ENCODE peak calls at places on chromosomes 13 and 19, in ten cellular contexts. Z, O, J, Q, S, F, W, A, C and E are unnamed samples.
A peak's percentile ranks its signal among the peaks of the same experiment; 100 is the strongest.

GRCh38 chr13:76225815-76226489 is 589.8 kb downstream of the LMO7 start:
- DNase-seq in Z (no peak), O (no peak), J (no peak), Q (no peak), S (peak; percentile 90), F (no peak), W (no peak), A (peak; percentile 57), C (no peak), E (no peak)

GRCh38 chr13:51451467-51452390 is 1.1 kb downstream of the INTS6 start:
- DNase-seq in Z (peak; percentile 65), O (peak; percentile 87), J (peak; percentile 80), Q (peak; percentile 44), S (peak; percentile 57), F (peak; percentile 90), W (peak; percentile 41), A (peak; percentile 75), C (peak; percentile 78), E (peak; percentile 66)

GRCh38 chr19:54133312-54133956 is 4.1 kb upstream of the CNOT3 start:
- DNase-seq in Z (no peak), O (peak; percentile 41), J (no peak), Q (no peak), S (no peak), F (no peak), W (no peak), A (no peak), C (peak; percentile 92), E (no peak)

GRCh38 chr13:77781804-77782203 is 84.3 kb downstream of the SLAIN1 start:
- DNase-seq in Z (no peak), O (no peak), J (no peak), Q (no peak), S (no peak), F (no peak), W (no peak), A (no peak), C (no peak), E (no peak)

GRCh38 chr13:36778083-36778671 is 40.8 kb upstream of the RFXAP start:
- DNase-seq in Z (no peak), O (no peak), J (no peak), Q (no peak), S (peak; percentile 74), F (no peak), W (no peak), A (peak; percentile 71), C (peak; percentile 74), E (no peak)

GRCh38 chr19:2113436-2114211 is 16.9 kb downstream of the IZUMO4 start:
- DNase-seq in Z (no peak), O (no peak), J (no peak), Q (no peak), S (no peak), F (no peak), W (no peak), A (peak; percentile 22), C (no peak), E (no peak)

GRCh38 chr19:18506545-18506944 is 15.3 kb downstream of the ELL start:
- DNase-seq in Z (no peak), O (no peak), J (no peak), Q (no peak), S (no peak), F (no peak), W (no peak), A (no peak), C (no peak), E (no peak)

GRCh38 chr19:47609885-47610545 is 1.1 kb downstream of the BICRA start:
- DNase-seq in Z (peak; percentile 38), O (peak; percentile 70), J (peak; percentile 38), Q (no peak), S (peak; percentile 26), F (no peak), W (no peak), A (peak; percentile 55), C (peak; percentile 53), E (peak; percentile 27)

GRCh38 chr19:40555978-40556689 is 20.5 kb upstream of the SHKBP1 start:
- DNase-seq in Z (no peak), O (no peak), J (no peak), Q (no peak), S (no peak), F (no peak), W (no peak), A (no peak), C (no peak), E (no peak)

GRCh38 chr19:48102870-48103751 is 7.5 kb downstream of the PLA2G4C start:
- DNase-seq in Z (peak; percentile 8), O (peak; percentile 55), J (peak; percentile 36), Q (no peak), S (peak; percentile 49), F (no peak), W (peak; percentile 85), A (peak; percentile 72), C (peak; percentile 72), E (no peak)